ENCODE peak calls at places on chromosomes 12 and 14, in four cellular contexts. G is mesothelial cell of epicardium, X is nephron progenitor cell, M is IMR-90. Z is an unnamed sample.

GRCh38 chr12:59689776-59690175 is 93.9 kb downstream of the SLC16A7 start:
- DNase-seq in G (no peak), X (no peak), M (peak; percentile 29), Z (no peak)

GRCh38 chr14:94028450-94028826 is 2.3 kb downstream of the OTUB2 start:
- DNase-seq in G (no peak), M (peak; percentile 42), X (no peak), Z (no peak)

GRCh38 chr14:52590318-52590717 is 37.7 kb downstream of the GPR137C start:
- DNase-seq in G (no peak), M (peak; percentile 34), X (no peak), Z (no peak)

GRCh38 chr14:49796025-49796424 is 28.1 kb downstream of the KLHDC2 start:
- DNase-seq in G (no peak), X (no peak), M (no peak), Z (no peak)

GRCh38 chr12:75943730-75944096 is 87.9 kb downstream of the PHLDA1 start:
- DNase-seq in G (no peak), M (no peak), X (no peak), Z (no peak)

GRCh38 chr12:79233341-79233761 is 368.8 kb downstream of the SYT1 start:
- DNase-seq in M (no peak), G (no peak), X (no peak), Z (no peak)

GRCh38 chr12:56631790-56632700 is 1.9 kb upstream of the BAZ2A start:
- DNase-seq in M (peak; percentile 30), G (peak; percentile 46), X (peak; percentile 79), Z (peak; percentile 64)

GRCh38 chr12:132557969-132558856 is 52.2 kb downstream of the LRCOL1 start:
- DNase-seq in G (no peak), X (no peak), M (no peak), Z (no peak)

GRCh38 chr14:90577661-90578282 is 180.9 kb downstream of the CALM1 start:
- DNase-seq in G (no peak), M (no peak), X (no peak), Z (no peak)

GRCh38 chr12:101698782-101699347 is 1.4 kb downstream of the CHPT1 start:
- DNase-seq in X (no peak), G (no peak), M (peak; percentile 12), Z (no peak)

GRCh38 chr14:29716150-29716549 is 211.5 kb downstream of the PRKD1 start:
- DNase-seq in G (no peak), M (peak; percentile 54), X (no peak), Z (no peak)

GRCh38 chr12:103350116-103350515 is 145.7 kb downstream of the C12orf42 start:
- DNase-seq in M (no peak), G (no peak), X (no peak), Z (no peak)

GRCh38 chr12:88153959-88154358 is 11.9 kb downstream of the TMTC3 start:
- DNase-seq in X (no peak), M (peak; percentile 70), G (no peak), Z (no peak)

GRCh38 chr14:24662753-24663152 is 28.8 kb upstream of the GZMB start:
- DNase-seq in X (no peak), M (no peak), G (no peak), Z (no peak)

GRCh38 chr12:47741340-47741703 is 16.0 kb upstream of the ENDOU start:
- DNase-seq in M (no peak), X (no peak), G (no peak), Z (no peak)

GRCh38 chr12:121838096-121838495 is 20.6 kb downstream of the HPD start:
- DNase-seq in M (no peak), X (no peak), G (no peak), Z (no peak)

GRCh38 chr12:16120027-16120426 is 157.5 kb downstream of the SLC15A5 start:
- DNase-seq in G (no peak), M (no peak), X (no peak), Z (no peak)

GRCh38 chr12:2118061-2118460 is 65.3 kb downstream of the CACNA1C start:
- DNase-seq in G (no peak), X (no peak), M (no peak), Z (no peak)

GRCh38 chr14:74952697-74953484 is 2.5 kb downstream of the PGF start:
- DNase-seq in X (no peak), G (no peak), M (no peak), Z (no peak)

GRCh38 chr14:67435603-67436002 is 23.6 kb upstream of the PLEK2 start:
- DNase-seq in M (no peak), X (no peak), G (no peak), Z (no peak)

GRCh38 chr12:132493482-132494178 is 3.7 kb downstream of the FBRSL1 start:
- DNase-seq in G (no peak), M (no peak), X (no peak), Z (no peak)

GRCh38 chr12:6337958-6338406 is 3.9 kb downstream of the TNFRSF1A start:
- DNase-seq in M (no peak), X (no peak), G (no peak), Z (no peak)

GRCh38 chr12:122459211-122459610 is 36.7 kb upstream of the CLIP1 start:
- DNase-seq in X (no peak), G (no peak), M (no peak), Z (no peak)

GRCh38 chr12:84913151-84913550 is 552 bp upstream of the SLC6A15 start:
- DNase-seq in M (no peak), G (no peak), X (peak; percentile 16), Z (no peak)

GRCh38 chr12:64039285-64039871 is 182.7 kb downstream of the KICS2 start:
- DNase-seq in G (no peak), M (peak; percentile 74), X (no peak), Z (no peak)

GRCh38 chr12:72030272-72030671 is 91.6 kb downstream of the TPH2 start:
- DNase-seq in M (no peak), X (no peak), G (no peak), Z (no peak)

GRCh38 chr12:72036393-72036792 is 97.7 kb downstream of the TPH2 start:
- DNase-seq in M (no peak), G (no peak), X (no peak), Z (no peak)

GRCh38 chr12:72031066-72031465 is 92.4 kb downstream of the TPH2 start:
- DNase-seq in X (no peak), M (no peak), G (no peak), Z (no peak)

DNA sequence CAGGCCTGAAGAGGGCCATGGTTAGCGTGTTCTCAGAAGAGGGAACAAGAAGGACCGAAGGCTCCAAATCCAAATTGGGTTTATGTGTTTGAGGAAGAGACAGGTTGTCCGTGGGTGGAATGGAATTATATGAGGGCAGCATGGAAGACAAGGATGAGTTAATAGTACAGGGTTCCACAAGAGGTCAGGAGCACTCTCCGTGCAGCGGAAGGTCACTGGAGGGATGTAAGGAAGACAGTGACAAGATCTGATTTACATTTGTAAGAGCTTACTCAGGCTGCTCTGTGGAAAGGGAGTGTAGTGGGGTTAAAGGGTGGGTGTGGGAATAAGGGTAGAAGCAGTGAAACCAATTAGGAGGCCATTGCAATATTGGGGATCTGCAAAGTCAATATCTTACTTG is 97.0 kb downstream of the TPH2 start:
- DNase-seq in X (no peak), M (no peak), G (no peak), Z (no peak)
- TF ChIP-seq CTCF in X (no peak), M (no peak), G (no peak), Z (no peak)

GRCh38 chr12:98572010-98572409 is 21.5 kb upstream of the SLC25A3 start:
- DNase-seq in G (no peak), M (no peak), X (no peak), Z (no peak)
- TF ChIP-seq CTCF in G (no peak), M (peak; percentile 1), X (no peak), Z (no peak)

GRCh38 chr14:102786758-102787157 is 9.5 kb downstream of the TRAF3 start:
- DNase-seq in X (no peak), G (no peak), M (peak; percentile 47), Z (no peak)

GRCh38 chr14:102782974-102783373 is 5.7 kb downstream of the TRAF3 start:
- DNase-seq in M (no peak), G (no peak), X (no peak), Z (no peak)

GRCh38 chr14:102789349-102789748 is 12.1 kb downstream of the TRAF3 start:
- DNase-seq in G (no peak), X (no peak), M (no peak), Z (no peak)

GRCh38 chr14:102784892-102785597 is 7.8 kb downstream of the TRAF3 start:
- DNase-seq in M (no peak), G (no peak), X (no peak), Z (no peak)

DNA sequence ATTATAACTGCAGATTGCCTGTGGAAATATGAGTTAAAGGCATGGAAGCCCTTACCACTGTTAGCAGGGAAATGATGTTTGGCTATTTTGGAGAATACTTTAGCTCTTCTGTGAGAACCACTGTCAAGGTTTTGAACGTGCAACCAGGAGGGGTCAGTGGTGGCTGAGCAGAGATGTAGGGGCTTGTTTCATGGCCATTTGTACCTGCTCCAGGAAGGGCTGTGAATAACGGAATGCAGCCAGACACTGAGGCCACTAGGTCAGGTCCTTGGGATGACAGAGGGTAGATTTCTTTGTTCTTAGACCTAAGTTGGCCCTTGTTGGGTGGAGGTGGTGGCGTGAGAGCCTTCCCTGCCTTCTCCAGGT is 8.3 kb downstream of the TRAF3 start:
- DNase-seq in X (no peak), G (no peak), M (no peak), Z (no peak)
- TF ChIP-seq CTCF in X (no peak), G (no peak), M (no peak), Z (no peak)

DNA sequence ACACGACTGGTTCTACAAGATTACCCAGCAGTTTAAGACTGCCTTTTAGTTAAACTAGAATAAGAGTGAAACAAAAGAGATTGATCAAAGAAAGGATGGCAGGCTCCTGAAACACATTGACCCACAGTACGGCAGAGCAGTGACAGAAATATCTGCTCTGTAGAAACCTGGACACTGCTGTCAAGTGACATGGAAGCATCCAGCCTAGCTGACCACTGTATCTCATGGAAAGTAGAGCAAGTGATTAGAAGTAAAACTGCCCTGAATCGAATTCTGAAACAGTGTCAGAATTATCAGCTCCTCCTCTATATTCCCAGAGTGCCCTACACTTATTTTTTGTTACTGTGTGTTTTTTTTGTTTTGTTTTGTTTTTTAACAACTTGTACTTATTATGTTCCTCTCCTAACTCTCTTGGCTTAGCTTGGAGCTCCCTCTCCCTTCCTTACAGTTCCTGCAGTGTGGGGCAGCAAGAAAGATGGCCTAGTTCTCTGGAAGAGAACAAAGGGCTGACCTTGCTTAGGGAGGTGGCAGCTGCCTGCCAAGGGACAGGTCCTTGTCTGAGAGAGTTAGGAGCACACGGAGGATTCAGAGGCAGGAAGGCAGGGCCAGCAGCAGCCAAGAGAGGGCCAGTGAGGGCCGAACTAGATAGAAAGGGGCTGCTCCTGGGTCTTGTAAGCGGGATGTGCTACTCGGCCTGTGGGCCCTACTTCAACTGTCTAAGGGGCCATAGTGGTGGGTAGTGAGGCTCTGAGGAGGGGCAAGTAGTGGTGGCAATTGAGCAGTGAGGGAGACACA is 97.2 kb downstream of the PTPRR start:
- DNase-seq in G (no peak), M (no peak), X (no peak), Z (no peak)
- TF ChIP-seq CTCF in G (no peak), M (no peak), X (no peak), Z (no peak)

GRCh38 chr14:83744901-83745300 is 1785.0 kb upstream of the FLRT2 start:
- DNase-seq in M (peak; percentile 55), X (no peak), G (no peak), Z (no peak)
- TF ChIP-seq CTCF in M (no peak), X (no peak), G (no peak), Z (no peak)

GRCh38 chr14:106802413-106803364 is 1276.3 kb downstream of the TMEM121 start:
- DNase-seq in X (no peak), M (no peak), G (no peak), Z (no peak)
- TF ChIP-seq CTCF in X (no peak), M (no peak), G (no peak), Z (no peak)